ENCODE peak calls at places on chromosomes 4 and X, in ten cellular contexts. J is RPMI8226; O is stimulated activated naive B cell treated with anti-CD40 and anti-IgM and Interleukin-4, amounts not matched to agents 10 μg/mL and 1 μg/mL and 100 μg/mL, for 72 hours; N is C1 segment of cervical spinal cord; U is GM23248; E is MV-4-11; P is left ventricle myocardium inferior; Y is Peyer's patch; R is amniotic epithelial cell; F is mammary epithelial cell. T is an unnamed sample.

GRCh38 chr4:102867278-102868152 is 1.3 kb upstream of the CISD2 start:
- DNase-seq in J (peak; percentile 37), O (no peak), N (no peak), U (no peak), E (peak; percentile 23), P (no peak), Y (no peak), R (no peak), F (no peak), T (no peak)

GRCh38 chr4:183912585-183912984 is 7.5 kb downstream of the STOX2 start:
- DNase-seq in J (no peak), O (no peak), N (no peak), U (no peak), E (no peak), P (no peak), Y (no peak), R (peak; percentile 19), F (peak; percentile 73), T (no peak)

GRCh38 chrX:69119122-69119521 is 46.1 kb downstream of the PJA1 start:
- DNase-seq in J (no peak), O (no peak), N (no peak), U (no peak), E (no peak), P (no peak), Y (no peak), R (no peak), F (no peak), T (no peak)

GRCh38 chr4:53640576-53641459 is 49.5 kb upstream of the LNX1 start:
- DNase-seq in J (no peak), O (no peak), N (no peak), U (no peak), E (no peak), P (no peak), Y (no peak), R (peak; percentile 10), F (no peak), T (no peak)

GRCh38 chr4:165506780-165507305 is 128.0 kb downstream of the CPE start:
- DNase-seq in J (no peak), O (no peak), N (no peak), U (peak; percentile 9), E (no peak), P (no peak), Y (no peak), R (peak; percentile 62), F (no peak), T (no peak)

GRCh38 chr4:90441770-90442169 is 314.6 kb downstream of the CCSER1 start:
- DNase-seq in J (no peak), O (no peak), N (no peak), U (no peak), E (no peak), P (no peak), Y (no peak), R (no peak), F (no peak), T (no peak)

GRCh38 chrX:138858438-138858837 is 146.9 kb upstream of the FGF13 start:
- DNase-seq in J (no peak), O (no peak), N (no peak), U (peak; percentile 89), E (peak; percentile 66), P (no peak), Y (no peak), R (no peak), F (peak; percentile 83), T (no peak)

GRCh38 chr4:167614866-167615265 is 380.6 kb upstream of the SPOCK3 start:
- DNase-seq in J (no peak), O (no peak), N (no peak), U (no peak), E (no peak), P (no peak), Y (no peak), R (peak; percentile 57), F (peak; percentile 27), T (no peak)

GRCh38 chr4:95267081-95267480 is 281.7 kb downstream of the UNC5C start:
- DNase-seq in J (no peak), O (no peak), N (no peak), U (peak; percentile 68), E (no peak), P (no peak), Y (no peak), R (peak; percentile 23), F (peak; percentile 59), T (no peak)

GRCh38 chr4:122150896-122151295 is 1.2 kb upstream of the BLTP1 start:
- DNase-seq in J (no peak), O (no peak), N (no peak), U (no peak), E (peak; percentile 81), P (no peak), Y (no peak), R (no peak), F (no peak), T (no peak)

GRCh38 chr4:82559735-82560120 is 2.1 kb downstream of the TMEM150C start:
- DNase-seq in J (no peak), O (no peak), N (no peak), U (no peak), E (no peak), P (no peak), Y (no peak), R (no peak), F (no peak), T (no peak)

GRCh38 chr4:16582526-16582925 is 315.9 kb downstream of the LDB2 start:
- DNase-seq in J (peak; percentile 8), O (no peak), N (no peak), U (no peak), E (no peak), P (no peak), Y (no peak), R (no peak), F (no peak), T (no peak)

GRCh38 chr4:99763635-99764101 is 53.0 kb upstream of the DAPP1 start:
- DNase-seq in J (peak; percentile 82), O (no peak), N (peak; percentile 4), U (peak; percentile 97), E (peak; percentile 48), P (no peak), Y (no peak), R (peak; percentile 92), F (peak; percentile 94), T (no peak)

GRCh38 chr4:87527446-87528240 is 1.5 kb downstream of the SPARCL1 start:
- DNase-seq in J (no peak), O (no peak), N (no peak), U (no peak), E (no peak), P (peak; percentile 28), Y (no peak), R (no peak), F (no peak), T (no peak)

GRCh38 chr4:109315818-109316217 is 13.4 kb upstream of the COL25A1 start:
- DNase-seq in J (no peak), O (no peak), N (no peak), U (peak; percentile 55), E (no peak), P (no peak), Y (no peak), R (peak; percentile 7), F (no peak), T (no peak)

GRCh38 chr4:63619771-63620170 is 789.5 kb downstream of the TECRL start:
- DNase-seq in J (no peak), O (no peak), N (no peak), U (no peak), E (no peak), P (no peak), Y (no peak), R (no peak), F (no peak), T (no peak)

GRCh38 chr4:165301833-165302232 is 25.6 kb upstream of the MSMO1 start:
- DNase-seq in J (peak; percentile 36), O (no peak), N (no peak), U (peak; percentile 53), E (peak; percentile 13), P (no peak), Y (no peak), R (peak; percentile 38), F (no peak), T (no peak)

GRCh38 chrX:36334508-36335015 is 415.0 kb downstream of the CFAP47 start:
- DNase-seq in J (no peak), O (no peak), N (no peak), U (no peak), E (no peak), P (no peak), Y (no peak), R (peak; percentile 61), F (no peak), T (no peak)

GRCh38 chr4:62709618-62710252 is 1509.6 kb downstream of the ADGRL3 start:
- DNase-seq in J (peak; percentile 46), O (no peak), N (no peak), U (peak; percentile 9), E (peak; percentile 45), P (no peak), Y (no peak), R (peak; percentile 6), F (peak; percentile 3), T (no peak)

GRCh38 chr4:8083086-8083825 is 75.4 kb downstream of the ABLIM2 start:
- DNase-seq in J (no peak), O (no peak), N (no peak), U (no peak), E (no peak), P (no peak), Y (no peak), R (no peak), F (no peak), T (peak; percentile 39)

GRCh38 chr4:2071912-2072867 is 13.1 kb downstream of the NAT8L start:
- DNase-seq in J (peak; percentile 16), O (no peak), N (peak; percentile 82), U (no peak), E (no peak), P (no peak), Y (peak; percentile 46), R (no peak), F (no peak), T (peak; percentile 67)

GRCh38 chr4:158540125-158540907 is 18.6 kb downstream of the RXFP1 start:
- DNase-seq in J (no peak), O (no peak), N (no peak), U (peak; percentile 7), E (no peak), P (no peak), Y (no peak), R (peak; percentile 1), F (peak; percentile 85), T (no peak)

T was measured in aorta.